ENCODE peak calls at places on chromosomes 5 and 9, in six cellular contexts. X is colonic mucosa; J is kidney tubule cell; M is T-helper 9 cell; Y is stimulated activated naive CD8-positive, alpha-beta T cell treated with anti-CD3 and anti-CD28 coated beads, Interleukin-15, Interleukin-2, amounts not matched to agents 100 U/mL and 50 U/mL, for 24 hours; Z is NCI-H1105. W is an unnamed sample.

GRCh38 chr9:130337784-130338380 is 72.3 kb downstream of the HMCN2 start:
- DNase-seq in X (no peak), J (no peak), M (no peak), Y (no peak), Z (no peak), W (no peak)

GRCh38 chr9:136626740-136627642 is 35.7 kb upstream of the EGFL7 start:
- DNase-seq in X (peak), J (no peak), M (no peak), Y (no peak), Z (peak), W (no peak)

GRCh38 chr5:180047667-180048066 is 23.9 kb downstream of the RNF130 start:
- DNase-seq in X (no peak), J (no peak), M (no peak), Y (no peak), Z (no peak), W (no peak)

GRCh38 chr9:8653855-8654254 is 854.3 kb upstream of the DMAC1 start:
- DNase-seq in X (no peak), J (peak), M (no peak), Y (no peak), Z (no peak), W (no peak)

GRCh38 chr5:138469540-138470321 is 4.5 kb downstream of the EGR1 start:
- DNase-seq in X (no peak), J (peak), M (no peak), Y (no peak), Z (no peak), W (no peak)

GRCh38 chr5:172189693-172190296 is 1.8 kb upstream of the STK10 start:
- DNase-seq in X (no peak), J (no peak), M (no peak), Y (no peak), Z (no peak), W (no peak)

GRCh38 chr9:33619666-33620404 is 95.8 kb downstream of the ANKRD18B start:
- DNase-seq in X (no peak), J (peak), M (no peak), Y (no peak), Z (peak), W (no peak)

GRCh38 chr9:112921549-112921948 is 30.9 kb upstream of the SLC46A2 start:
- DNase-seq in X (no peak), J (peak), M (no peak), Y (no peak), Z (no peak), W (no peak)

GRCh38 chr5:130227699-130228098 is 323.4 kb downstream of the CHSY3 start:
- DNase-seq in X (no peak), J (no peak), M (no peak), Y (no peak), Z (no peak), W (no peak)

GRCh38 chr9:137294091-137294683 is 7.9 kb downstream of the NRARP start:
- DNase-seq in X (peak), J (peak), M (no peak), Y (no peak), Z (no peak), W (no peak)

GRCh38 chr9:26975728-26976707 is 19.8 kb downstream of the IFT74 start:
- DNase-seq in X (peak), J (peak), M (no peak), Y (no peak), Z (no peak), W (no peak)

GRCh38 chr9:113178087-113178486 is 27.3 kb downstream of the SLC31A2 start:
- DNase-seq in X (no peak), J (peak), M (no peak), Y (no peak), Z (no peak), W (no peak)

GRCh38 chr5:102222772-102223171 is 73.3 kb downstream of the SLCO4C1 start:
- DNase-seq in X (no peak), J (no peak), M (no peak), Y (no peak), Z (no peak), W (no peak)

GRCh38 chr9:68847765-68848164 is 142.7 kb downstream of the PIP5K1B start:
- DNase-seq in X (no peak), J (no peak), M (no peak), Y (no peak), Z (no peak), W (no peak)

GRCh38 chr9:109349431-109349846 is 28.6 kb upstream of the EPB41L4B start:
- DNase-seq in X (no peak), J (peak), M (no peak), Y (no peak), Z (peak), W (no peak)

GRCh38 chr9:120480707-120481106 is 99.3 kb downstream of the CDK5RAP2 start:
- DNase-seq in X (no peak), J (peak), M (no peak), Y (no peak), Z (no peak), W (no peak)

GRCh38 chr5:39131210-39132127 is 57.3 kb upstream of the RICTOR start:
- DNase-seq in X (no peak), J (no peak), M (no peak), Y (no peak), Z (no peak), W (no peak)

GRCh38 chr5:31553863-31554262 is 21.8 kb downstream of the C5orf22 start:
- DNase-seq in X (no peak), J (no peak), M (no peak), Y (no peak), Z (no peak), W (no peak)

GRCh38 chr9:115850548-115851304 is 302.9 kb upstream of the PAPPA start:
- DNase-seq in X (no peak), J (peak), M (no peak), Y (no peak), Z (no peak), W (no peak)

GRCh38 chr5:122978644-122979297 is 57.8 kb downstream of the PPIC start:
- DNase-seq in X (no peak), J (no peak), M (no peak), Y (no peak), Z (no peak), W (no peak)

GRCh38 chr5:100846722-100847121 is 56.4 kb downstream of the ST8SIA4 start:
- DNase-seq in X (no peak), J (no peak), M (no peak), Y (no peak), Z (no peak), W (no peak)

GRCh38 chr9:34237836-34238235 is 59.0 kb downstream of the UBAP1 start:
- DNase-seq in X (no peak), J (no peak), M (no peak), Y (no peak), Z (no peak), W (no peak)

GRCh38 chr5:88889165-88890069 is 6.4 kb upstream of the MEF2C start:
- DNase-seq in X (peak), J (peak), M (no peak), Y (peak), Z (no peak), W (no peak)

GRCh38 chr5:68489556-68489955 is 274.0 kb downstream of the PIK3R1 start:
- DNase-seq in X (no peak), J (no peak), M (no peak), Y (no peak), Z (no peak), W (no peak)

GRCh38 chr5:160697281-160697680 is 154.7 kb downstream of the ATP10B start:
- DNase-seq in X (no peak), J (no peak), M (no peak), Y (no peak), Z (no peak), W (no peak)

GRCh38 chr5:31237159-31237558 is 43.7 kb downstream of the CDH6 start:
- DNase-seq in X (no peak), J (no peak), M (no peak), Y (no peak), Z (no peak), W (no peak)

GRCh38 chr5:167754501-167754941 is 536.9 kb upstream of the WWC1 start:
- DNase-seq in X (no peak), J (peak), M (no peak), Y (no peak), Z (no peak), W (no peak)

W was measured in T-helper 2 cell.